ENCODE peak calls at places on chromosomes 12 and 14, in eight cellular contexts. F, N, I, M, C, J, K and L are unnamed samples.

GRCh38 chr14:51566831-51567582 is 84.7 kb upstream of the FRMD6 start:
- DNase-seq in F (no peak), N (no peak), I (no peak), M (no peak), C (no peak), J (no peak), K (no peak), L (no peak)

GRCh38 chr12:8742501-8742900 is 44.7 kb downstream of the RIMKLB start:
- DNase-seq in F (no peak), N (no peak), I (no peak), M (no peak), C (no peak), J (no peak), K (no peak), L (no peak)

GRCh38 chr12:24698972-24699371 is 249.9 kb downstream of the BCAT1 start:
- DNase-seq in F (no peak), N (no peak), I (no peak), M (no peak), C (no peak), J (no peak), K (no peak), L (no peak)

GRCh38 chr14:68663385-68664076 is 129.3 kb downstream of the ZFP36L1 start:
- DNase-seq in F (peak; percentile 56), N (no peak), I (no peak), M (no peak), C (no peak), J (no peak), K (no peak), L (no peak)

GRCh38 chr12:72889791-72890190 is 617.6 kb downstream of the TRHDE start:
- DNase-seq in F (no peak), N (no peak), I (no peak), M (no peak), C (no peak), J (no peak), K (no peak), L (no peak)

GRCh38 chr12:27331299-27331926 is 1.2 kb upstream of the BMAL2 start:
- DNase-seq in F (no peak), N (no peak), I (no peak), M (no peak), C (no peak), J (no peak), K (no peak), L (no peak)

GRCh38 chr12:95548056-95548538 is 3.2 kb downstream of the USP44 start:
- DNase-seq in F (peak; percentile 71), N (peak; percentile 65), I (no peak), M (peak; percentile 54), C (peak; percentile 29), J (peak; percentile 34), K (peak; percentile 10), L (peak; percentile 48)

GRCh38 chr14:53613404-53614253 is 343.0 kb downstream of the BMP4 start:
- DNase-seq in F (no peak), N (peak; percentile 55), I (no peak), M (peak; percentile 55), C (no peak), J (peak; percentile 13), K (no peak), L (no peak)

GRCh38 chr14:52461721-52462120 is 90.6 kb downstream of the TXNDC16 start:
- DNase-seq in F (no peak), N (no peak), I (no peak), M (no peak), C (no peak), J (no peak), K (no peak), L (no peak)

GRCh38 chr14:71322660-71323250 is 415.5 kb downstream of the PCNX1 start:
- DNase-seq in F (no peak), N (no peak), I (no peak), M (no peak), C (no peak), J (no peak), K (peak; percentile 16), L (peak; percentile 54)

GRCh38 chr14:75871181-75871880 is 110.5 kb downstream of the TGFB3 start:
- DNase-seq in F (no peak), N (no peak), I (no peak), M (no peak), C (no peak), J (no peak), K (no peak), L (no peak)

GRCh38 chr14:97902630-97903029 is 1105.4 kb downstream of the VRK1 start:
- DNase-seq in F (no peak), N (no peak), I (no peak), M (no peak), C (no peak), J (no peak), K (no peak), L (no peak)

GRCh38 chr12:52391618-52392002 is 6.2 kb upstream of the KRT84 start:
- DNase-seq in F (peak; percentile 89), N (peak; percentile 59), I (peak; percentile 35), M (no peak), C (peak; percentile 74), J (peak; percentile 27), K (peak; percentile 72), L (peak; percentile 57)

GRCh38 chr14:50605776-50606175 is 45.8 kb downstream of the ATL1 start:
- DNase-seq in F (no peak), N (peak; percentile 15), I (no peak), M (no peak), C (no peak), J (no peak), K (no peak), L (no peak)

GRCh38 chr12:66321433-66321832 is 19.1 kb downstream of the HELB start:
- DNase-seq in F (no peak), N (no peak), I (no peak), M (no peak), C (no peak), J (no peak), K (no peak), L (no peak)

GRCh38 chr12:45191239-45191638 is 24.7 kb upstream of the ANO6 start:
- DNase-seq in F (no peak), N (no peak), I (no peak), M (no peak), C (no peak), J (no peak), K (no peak), L (no peak)

GRCh38 chr14:21852061-21852664 is 178.5 kb upstream of the OR4E1 start:
- DNase-seq in F (no peak), N (peak; percentile 61), I (no peak), M (no peak), C (peak; percentile 57), J (peak; percentile 48), K (no peak), L (peak; percentile 82)

GRCh38 chr12:124434951-124435805 is 132.2 kb downstream of the NCOR2 start:
- DNase-seq in F (no peak), N (no peak), I (no peak), M (no peak), C (no peak), J (no peak), K (no peak), L (no peak)

GRCh38 chr12:54419088-54419887 is at the start of gene ITGA5:
- DNase-seq in F (peak; percentile 96), N (peak; percentile 78), I (peak; percentile 47), M (peak; percentile 88), C (peak; percentile 66), J (peak; percentile 73), K (peak; percentile 88), L (peak; percentile 64)

GRCh38 chr12:32541754-32542374 is 137.2 kb upstream of the DNM1L start:
- DNase-seq in F (no peak), N (no peak), I (no peak), M (no peak), C (no peak), J (no peak), K (no peak), L (no peak)

GRCh38 chr12:46388427-46388992 is 15.9 kb upstream of the SLC38A2 start:
- DNase-seq in F (no peak), N (no peak), I (no peak), M (no peak), C (no peak), J (no peak), K (no peak), L (no peak)

GRCh38 chr14:102052522-102052921 is 34.3 kb downstream of the HSP90AA1 start:
- DNase-seq in F (no peak), N (no peak), I (no peak), M (no peak), C (no peak), J (no peak), K (no peak), L (no peak)

GRCh38 chr14:102050026-102050405 is 36.8 kb downstream of the HSP90AA1 start:
- DNase-seq in F (no peak), N (no peak), I (no peak), M (no peak), C (no peak), J (no peak), K (no peak), L (no peak)

GRCh38 chr14:102047808-102048540 is 38.9 kb downstream of the HSP90AA1 start:
- DNase-seq in F (no peak), N (no peak), I (no peak), M (no peak), C (no peak), J (no peak), K (no peak), L (no peak)

GRCh38 chr14:102049258-102050025 is 37.4 kb downstream of the HSP90AA1 start:
- DNase-seq in F (no peak), N (no peak), I (no peak), M (no peak), C (no peak), J (no peak), K (no peak), L (no peak)

GRCh38 chr14:102050625-102051024 is 36.2 kb downstream of the HSP90AA1 start:
- DNase-seq in F (no peak), N (no peak), I (no peak), M (no peak), C (no peak), J (no peak), K (no peak), L (no peak)
- TF ChIP-seq POLR2A in F (no peak), N (no peak), I (no peak), M (no peak), C (no peak), J (no peak), K (no peak), L (no peak)

GRCh38 chr12:64160021-64160717 is 61.9 kb downstream of the KICS2 start:
- DNase-seq in F (no peak), N (no peak), I (no peak), M (no peak), C (no peak), J (no peak), K (no peak), L (no peak)
- H3K27ac ChIP-seq in F (no peak overlapping the region), N (no peak overlapping the region), I (no peak overlapping the region), M (no peak overlapping the region), C (no peak overlapping the region), J (no peak overlapping the region), K (no peak overlapping the region), L (no peak overlapping the region)

DNA sequence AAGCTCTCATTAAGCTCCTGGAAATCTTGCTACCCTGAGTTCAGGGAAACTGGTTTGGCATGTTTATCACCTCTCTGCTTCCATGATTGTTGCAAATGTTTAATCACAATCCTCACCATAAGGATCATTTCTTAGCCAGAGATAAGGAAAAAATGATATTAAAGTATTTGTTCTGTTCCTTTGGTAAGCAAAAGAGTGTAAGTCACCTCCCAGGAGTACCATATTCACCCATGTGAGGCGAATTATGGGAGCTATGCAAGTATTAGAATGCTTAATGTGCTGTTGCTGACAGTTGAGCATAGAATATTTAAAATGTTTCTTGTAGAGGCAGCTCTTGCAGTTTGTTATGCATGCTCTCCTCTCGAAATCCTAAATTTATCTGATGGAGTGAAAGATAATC is 115.7 kb upstream of the CCDC198 start:
- DNase-seq in F (no peak), N (no peak), I (no peak), M (no peak), C (no peak), J (no peak), K (no peak), L (no peak)
- H3K4me3 ChIP-seq in F (no peak overlapping the region), N (no peak overlapping the region), I (no peak overlapping the region), M (no peak overlapping the region), C (no peak overlapping the region), J (no peak overlapping the region), K (no peak overlapping the region), L (no peak overlapping the region)

GRCh38 chr12:101678081-101678480 is 19.4 kb upstream of the CHPT1 start:
- DNase-seq in F (no peak), N (no peak), I (no peak), M (no peak), C (no peak), J (no peak), K (no peak), L (no peak)
- TF ChIP-seq POLR2A in F (no peak), N (no peak), I (no peak), M (no peak), C (no peak), J (no peak), K (no peak), L (no peak)